ENCODE peak calls at places on chromosomes 12 and 14, in six cellular contexts. U, Z, L, E, Y and N are unnamed samples. For H3K4me1, the result is how much of the 10 kb centered on the place peaks cover.

GRCh38 chr12:96194901-96195844 is 998 bp downstream of the ELK3 start:
- DNase-seq in Y (peak), E (peak), Z (peak), L (peak), U (peak), N (peak)

GRCh38 chr14:53295985-53296582 is 143.0 kb upstream of the DDHD1 start:
- DNase-seq in L (peak), E (no peak), Y (peak), U (no peak), Z (no peak), N (peak)

GRCh38 chr14:90809530-90810312 is 6.5 kb downstream of the TTC7B start:
- DNase-seq in L (no peak), Z (no peak), Y (no peak), U (no peak), E (no peak), N (no peak)

GRCh38 chr14:51967521-51967920 is 21.8 kb upstream of the RTRAF start:
- DNase-seq in Z (no peak), E (no peak), Y (no peak), L (no peak), U (no peak), N (no peak)

GRCh38 chr14:68792830-68793733 is at the start of gene ZFP36L1:
- DNase-seq in Z (peak), L (peak), U (peak), Y (peak), E (peak), N (peak)

GRCh38 chr14:101167428-101167827 is 263.9 kb upstream of the RTL1 start:
- DNase-seq in Y (no peak), E (no peak), Z (no peak), L (no peak), U (no peak), N (no peak)

GRCh38 chr14:69500096-69500495 is 15.6 kb downstream of the PLEKHD1 start:
- DNase-seq in Y (no peak), U (no peak), E (no peak), L (no peak), Z (no peak), N (no peak)

GRCh38 chr12:30908389-30909087 is 18.0 kb upstream of the TSPAN11 start:
- DNase-seq in L (no peak), Y (peak), Z (no peak), E (no peak), U (no peak), N (peak)

GRCh38 chr14:89624500-89625156 is 207.6 kb upstream of the FOXN3 start:
- DNase-seq in U (no peak), Y (no peak), E (no peak), Z (no peak), L (no peak), N (no peak)

GRCh38 chr14:33061667-33062325 is 123.1 kb downstream of the NPAS3 start:
- DNase-seq in L (no peak), Y (peak), Z (no peak), E (no peak), U (no peak), N (no peak)

GRCh38 chr12:9391751-9392240 is 183.6 kb upstream of the PZP start:
- DNase-seq in E (no peak), Z (no peak), L (no peak), U (no peak), Y (no peak), N (no peak)

GRCh38 chr14:35594616-35595015 is 60.7 kb downstream of the INSM2 start:
- DNase-seq in E (no peak), Z (no peak), L (no peak), Y (no peak), U (no peak), N (peak)

GRCh38 chr14:95507701-95508103 is 8.7 kb downstream of the SYNE3 start:
- DNase-seq in Y (no peak), L (no peak), U (no peak), Z (no peak), E (no peak), N (peak)

GRCh38 chr12:54394281-54394719 is 9.8 kb upstream of the ZNF385A start:
- DNase-seq in E (no peak), L (peak), Z (no peak), Y (peak), U (no peak), N (no peak)

GRCh38 chr12:41345071-41345470 is 157.0 kb downstream of the PDZRN4 start:
- DNase-seq in L (no peak), Z (no peak), E (no peak), Y (peak), U (no peak), N (no peak)

GRCh38 chr12:1670815-1671268 is 20.0 kb upstream of the ADIPOR2 start:
- DNase-seq in Y (no peak), E (peak), Z (no peak), U (no peak), L (peak), N (no peak)

GRCh38 chr14:60640859-60641721 is 8.2 kb downstream of the SIX1 start:
- DNase-seq in E (no peak), Z (no peak), Y (no peak), L (no peak), U (no peak), N (no peak)

GRCh38 chr14:77498120-77498979 is at the start of gene ISM2:
- DNase-seq in Z (peak), E (peak), Y (peak), L (peak), U (peak), N (peak)

GRCh38 chr14:50062438-50063039 is 53.8 kb downstream of the VCPKMT start:
- DNase-seq in E (no peak), Z (peak), U (no peak), L (peak), Y (peak), N (peak)

GRCh38 chr12:22121224-22121623 is 75.2 kb downstream of the CMAS start:
- DNase-seq in Z (no peak), E (no peak), Y (no peak), L (peak), U (no peak), N (no peak)

GRCh38 chr12:25615119-25615518 is 62.0 kb upstream of the LMNTD1 start:
- DNase-seq in U (no peak), Z (no peak), E (no peak), L (no peak), Y (no peak), N (peak)

GRCh38 chr14:44463386-44464004 is 43.6 kb downstream of the FSCB start:
- DNase-seq in L (no peak), E (no peak), U (no peak), Z (no peak), Y (peak), N (no peak)

GRCh38 chr12:19131020-19131431 is 1.5 kb downstream of the PLEKHA5 start:
- DNase-seq in Z (no peak), U (no peak), E (no peak), Y (peak), L (peak), N (peak)

GRCh38 chr12:50222275-50222783 is 55.2 kb upstream of the CERS5 start:
- DNase-seq in U (peak), Z (no peak), Y (peak), E (no peak), L (no peak), N (peak)

GRCh38 chr12:52876371-52876770 is 27.6 kb upstream of the KRT78 start:
- DNase-seq in E (peak), Z (no peak), U (peak), Y (no peak), L (peak), N (no peak)

GRCh38 chr14:70640938-70641547 is 673 bp upstream of the TTC9 start:
- DNase-seq in L (peak), Y (no peak), E (peak), Z (peak), U (no peak), N (peak)

GRCh38 chr14:93914278-93914677 is 12.9 kb upstream of the FAM181A start:
- DNase-seq in Z (no peak), Y (no peak), L (no peak), U (no peak), E (no peak), N (no peak)

GRCh38 chr14:60789656-60790055 is 55.1 kb downstream of the MNAT1 start:
- DNase-seq in Y (no peak), Z (no peak), U (no peak), L (no peak), E (no peak), N (no peak)

GRCh38 chr12:20150835-20151234 is 217.5 kb upstream of the PDE3A start:
- DNase-seq in U (no peak), Y (peak), E (no peak), L (peak), Z (no peak), N (peak)

GRCh38 chr12:24979286-24979685 is 30.4 kb upstream of the BCAT1 start:
- DNase-seq in Z (no peak), U (peak), L (no peak), E (no peak), Y (no peak), N (no peak)

GRCh38 chr12:92012691-92013090 is 133.0 kb downstream of the BTG1 start:
- DNase-seq in Z (no peak), U (no peak), E (no peak), L (no peak), Y (no peak), N (no peak)

GRCh38 chr12:93591137-93591868 is 18.8 kb downstream of the SOCS2 start:
- DNase-seq in E (peak), Y (peak), U (peak), L (peak), Z (peak), N (peak)

GRCh38 chr14:37969511-37969979 is 238.2 kb upstream of the SSTR1 start:
- DNase-seq in U (no peak), E (no peak), L (no peak), Z (no peak), Y (no peak), N (no peak)

GRCh38 chr14:61564623-61565091 is 130.7 kb upstream of the HIF1A start:
- DNase-seq in L (no peak), U (no peak), E (no peak), Z (no peak), Y (no peak), N (peak)

GRCh38 chr12:3947781-3948180 is 74.6 kb upstream of the PARP11 start:
- DNase-seq in Y (peak), Z (no peak), L (no peak), E (no peak), U (no peak), N (no peak)

GRCh38 chr12:113840401-113841042 is 125.6 kb downstream of the RBM19 start:
- DNase-seq in L (no peak), E (no peak), U (no peak), Y (no peak), Z (no peak), N (no peak)

GRCh38 chr12:106747973-106748436 is 26.5 kb upstream of the RIC8B start:
- DNase-seq in E (no peak), U (no peak), Y (no peak), L (no peak), Z (peak), N (no peak)

GRCh38 chr14:64952598-64953309 is 10.2 kb upstream of the GPX2 start:
- DNase-seq in Y (peak), U (no peak), E (no peak), Z (no peak), L (no peak), N (no peak)
- TF ChIP-seq CTCF in Y (no peak), U (no peak), E (no peak), Z (no peak), L (no peak), N (no peak)

GRCh38 chr12:110373025-110373876 is 30.3 kb downstream of the ANAPC7 start:
- DNase-seq in E (no peak), Y (no peak), L (peak), U (peak), Z (no peak), N (no peak)

GRCh38 chr12:110370732-110371141 is 32.8 kb downstream of the ANAPC7 start:
- DNase-seq in E (no peak), U (no peak), L (no peak), Z (no peak), Y (no peak), N (no peak)

GRCh38 chr12:110372056-110372425 is 31.5 kb downstream of the ANAPC7 start:
- DNase-seq in U (no peak), L (no peak), Y (no peak), E (no peak), Z (no peak), N (no peak)

GRCh38 chr12:110369992-110370391 is 33.5 kb downstream of the ANAPC7 start:
- DNase-seq in E (no peak), Z (no peak), L (no peak), Y (no peak), U (no peak), N (no peak)

GRCh38 chr12:110371408-110372055 is 32.0 kb downstream of the ANAPC7 start:
- DNase-seq in U (no peak), Z (no peak), L (no peak), Y (peak), E (no peak), N (no peak)
- H3K4me1 ChIP-seq in U (under half), Z (under half), L (under half), Y (under half), E (under half), N (under half)

GRCh38 chr12:116662612-116663144 is 75.2 kb downstream of the SPRING1 start:
- DNase-seq in L (peak), U (no peak), Z (no peak), E (peak), Y (no peak), N (no peak)
- TF ChIP-seq CTCF in L (no peak), U (no peak), Z (no peak), E (no peak), Y (no peak), N (no peak)

GRCh38 chr12:46436741-46437140 is 64.2 kb upstream of the SLC38A2 start:
- DNase-seq in E (no peak), Z (no peak), Y (no peak), U (no peak), L (no peak), N (no peak)

GRCh38 chr12:46437411-46437810 is 64.8 kb upstream of the SLC38A2 start:
- DNase-seq in E (no peak), Z (no peak), Y (no peak), U (no peak), L (no peak), N (no peak)

GRCh38 chr12:46433829-46434228 is 61.3 kb upstream of the SLC38A2 start:
- DNase-seq in Z (no peak), U (no peak), E (no peak), Y (no peak), L (no peak), N (no peak)

GRCh38 chr12:46438256-46438655 is 65.7 kb upstream of the SLC38A2 start:
- DNase-seq in L (no peak), Y (no peak), E (no peak), U (no peak), Z (no peak), N (no peak)

GRCh38 chr12:46435625-46436024 is 63.1 kb upstream of the SLC38A2 start:
- DNase-seq in E (no peak), Z (no peak), U (no peak), L (no peak), Y (peak), N (no peak)
- H3K4me1 ChIP-seq in E (under half), Z (under half), U (under half), L (under half), Y (half or more), N (half or more)

DNA sequence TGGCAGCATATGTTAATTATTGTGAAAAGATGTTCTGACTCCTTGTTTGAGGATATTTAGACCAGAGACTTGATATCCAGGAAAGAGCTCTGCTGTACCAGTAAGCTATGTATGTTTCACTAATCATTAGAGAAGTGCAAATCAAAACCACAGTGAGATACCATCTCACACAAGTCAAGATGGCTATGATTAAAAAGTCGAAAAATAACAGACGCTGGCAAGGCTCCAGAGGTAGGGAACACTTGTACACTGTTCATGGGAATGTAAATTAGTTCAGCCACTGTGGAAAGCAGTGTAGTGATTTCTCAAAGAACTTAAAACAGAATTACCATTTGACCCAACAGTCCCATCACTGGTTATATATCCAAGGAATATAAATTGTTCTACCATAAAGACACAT is 171.6 kb downstream of the DPY19L2 start:
- DNase-seq in Z (no peak), U (no peak), Y (no peak), E (no peak), L (no peak), N (no peak)
- TF ChIP-seq CTCF in Z (no peak), U (no peak), Y (no peak), E (no peak), L (no peak), N (no peak)

DNA sequence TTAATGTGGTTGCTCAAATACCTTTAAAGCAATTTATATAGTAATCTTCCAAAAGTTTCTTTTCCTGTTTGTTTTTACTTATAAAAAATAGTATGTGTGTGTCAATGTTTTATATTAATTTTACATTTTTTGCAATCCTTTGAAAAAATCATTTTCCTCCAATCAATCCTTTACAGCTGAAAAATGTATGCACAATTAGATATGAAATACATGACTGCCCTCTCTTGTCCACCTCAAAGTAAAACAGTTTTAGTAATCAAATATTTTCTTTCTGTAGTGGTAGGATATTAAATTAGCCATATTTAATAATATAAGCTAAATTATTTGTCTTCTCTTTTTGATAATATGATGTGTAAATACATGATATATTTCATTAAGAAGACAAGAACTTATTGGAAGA is 269.9 kb downstream of the ADAMTS20 start:
- DNase-seq in Z (no peak), Y (peak), E (no peak), L (no peak), U (no peak), N (peak)
- H3K4me1 ChIP-seq in Z (under half), Y (under half), E (under half), L (under half), U (under half), N (half or more)

GRCh38 chr12:117045998-117046374 is 53.2 kb downstream of the TESC start:
- DNase-seq in E (no peak), L (no peak), U (no peak), Z (no peak), Y (no peak), N (no peak)
- TF ChIP-seq CTCF in E (no peak), L (no peak), U (peak), Z (no peak), Y (no peak), N (no peak)